ENCODE peak calls at places on chromosome 5, in four cellular contexts. P, S, E and O are unnamed samples.

GRCh38 chr5:150515446-150515845 is 7.5 kb downstream of the NDST1 start:
- DNase-seq in P (peak; percentile 81), S (no peak), E (peak; percentile 72), O (no peak)

GRCh38 chr5:141369994-141370848 is at the start of gene PCDHGB3:
- DNase-seq in P (peak; percentile 54), S (peak; percentile 46), E (peak; percentile 73), O (no peak)

GRCh38 chr5:36177715-36178556 is 26.0 kb downstream of the SKP2 start:
- DNase-seq in P (peak; percentile 63), S (no peak), E (peak; percentile 67), O (no peak)

GRCh38 chr5:181246276-181247050 is 2.8 kb upstream of the RACK1 start:
- DNase-seq in P (peak; percentile 87), S (peak; percentile 95), E (peak; percentile 87), O (peak; percentile 37)

GRCh38 chr5:151075698-151076331 is 5.0 kb downstream of the TNIP1 start:
- DNase-seq in P (no peak), S (peak; percentile 23), E (peak; percentile 71), O (no peak)

GRCh38 chr5:3656803-3657202 is 61.2 kb downstream of the IRX1 start:
- DNase-seq in P (no peak), S (no peak), E (no peak), O (no peak)

GRCh38 chr5:160188151-160188967 is 40.9 kb upstream of the FABP6 start:
- DNase-seq in P (peak; percentile 88), S (peak; percentile 66), E (peak; percentile 69), O (no peak)

GRCh38 chr5:167634432-167634831 is 657.0 kb upstream of the WWC1 start:
- DNase-seq in P (peak; percentile 92), S (no peak), E (peak; percentile 60), O (peak; percentile 87)

GRCh38 chr5:131536211-131536826 is 98.7 kb downstream of the RAPGEF6 start:
- DNase-seq in P (peak; percentile 38), S (no peak), E (peak; percentile 77), O (no peak)

GRCh38 chr5:76715734-76716455 is at the start of gene F2R:
- DNase-seq in P (peak; percentile 60), S (peak; percentile 76), E (peak; percentile 82), O (no peak)

GRCh38 chr5:67003906-67004729 is 192.5 kb downstream of the CD180 start:
- DNase-seq in P (peak; percentile 83), S (peak; percentile 93), E (peak; percentile 89), O (peak; percentile 32)

GRCh38 chr5:81017320-81017719 is 57.2 kb downstream of the RASGRF2 start:
- DNase-seq in P (no peak), S (no peak), E (no peak), O (no peak)

GRCh38 chr5:81428866-81429265 is 34.9 kb upstream of the ACOT12 start:
- DNase-seq in P (no peak), S (no peak), E (peak; percentile 29), O (no peak)

GRCh38 chr5:121273818-121274433 is 577.8 kb upstream of the FTMT start:
- DNase-seq in P (peak; percentile 29), S (no peak), E (peak; percentile 95), O (peak; percentile 13)

DNA sequence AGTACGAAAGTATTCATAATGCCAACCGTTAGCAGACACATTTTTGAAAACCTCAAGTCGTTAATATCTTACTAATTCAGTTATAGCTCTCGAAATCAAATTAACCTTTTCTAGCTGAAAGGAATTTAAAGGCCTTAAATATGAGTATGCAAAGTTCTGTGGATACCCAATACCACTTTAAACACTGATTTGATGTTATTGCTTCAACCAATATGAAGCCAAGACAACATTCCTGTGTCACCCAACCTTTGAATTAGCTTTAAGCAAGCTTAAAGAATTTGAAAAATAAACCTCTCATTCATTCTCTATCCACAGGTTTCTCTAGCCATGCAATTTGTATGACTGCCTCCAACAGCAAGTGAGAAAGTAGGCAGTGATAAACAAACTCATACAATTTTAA is 204.4 kb downstream of the MCTP1 start:
- DNase-seq in P (no peak), S (no peak), E (peak; percentile 30), O (no peak)
- H3K4me3 ChIP-seq in P (peak overlapping the region; percentile 8), S (no peak overlapping the region), E (peak overlapping the region; percentile 60), O (no peak overlapping the region)

GRCh38 chr5:38556599-38557308 is at the start of gene LIFR:
- DNase-seq in P (peak; percentile 85), S (peak; percentile 64), E (peak; percentile 83), O (peak; percentile 13)

GRCh38 chr5:38555354-38556114 is 912 bp downstream of the LIFR start:
- DNase-seq in P (no peak), S (no peak), E (no peak), O (no peak)

GRCh38 chr5:38557792-38558191 is 1.3 kb upstream of the LIFR start:
- DNase-seq in P (no peak), S (no peak), E (no peak), O (no peak)

GRCh38 chr5:38556115-38556598 is 289 bp downstream of the LIFR start:
- DNase-seq in P (no peak), S (peak; percentile 28), E (no peak), O (no peak)

DNA sequence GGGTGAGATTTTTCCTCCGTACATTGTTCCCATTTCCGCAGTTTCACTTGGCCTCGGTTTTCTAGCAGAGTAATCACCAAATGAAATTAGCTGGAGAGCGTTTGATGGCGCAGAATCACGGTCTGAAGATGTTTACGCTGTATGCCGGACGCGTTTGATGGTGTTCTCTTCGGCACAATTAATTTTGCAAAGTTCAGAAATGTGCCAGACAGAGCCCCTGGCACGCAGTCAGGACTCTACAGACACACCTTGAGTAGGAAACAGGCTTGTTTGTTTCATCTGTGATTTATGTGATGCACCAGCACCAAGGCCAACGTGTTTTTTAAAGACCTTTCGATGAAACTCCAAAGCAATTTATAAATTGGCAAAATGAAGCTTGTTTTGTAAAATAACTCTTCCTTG is 864 bp upstream of the LIFR start:
- DNase-seq in P (no peak), S (no peak), E (no peak), O (no peak)
- H3K4me3 ChIP-seq in P (peak overlapping the region; percentile 85), S (no peak overlapping the region), E (peak overlapping the region; percentile 81), O (peak overlapping the region; percentile 84)

GRCh38 chr5:51378415-51378777 is 4.9 kb upstream of the ISL1 start:
- DNase-seq in P (no peak), S (no peak), E (no peak), O (no peak)
- H3K4me3 ChIP-seq in P (no peak overlapping the region), S (no peak overlapping the region), E (no peak overlapping the region), O (peak overlapping the region; percentile 35)

GRCh38 chr5:148376198-148376597 is 7.6 kb upstream of the FBXO38 start:
- DNase-seq in P (peak; percentile 49), S (no peak), E (no peak), O (no peak)

GRCh38 chr5:148379340-148379739 is 4.4 kb upstream of the FBXO38 start:
- DNase-seq in P (no peak), S (no peak), E (no peak), O (no peak)

GRCh38 chr5:148374693-148375360 is 8.9 kb upstream of the FBXO38 start:
- DNase-seq in P (peak; percentile 80), S (no peak), E (peak; percentile 79), O (no peak)

GRCh38 chr5:148381906-148382305 is 1.9 kb upstream of the FBXO38 start:
- DNase-seq in P (no peak), S (no peak), E (no peak), O (no peak)

GRCh38 chr5:148378670-148379069 is 5.1 kb upstream of the FBXO38 start:
- DNase-seq in P (no peak), S (no peak), E (no peak), O (no peak)
- H3K4me3 ChIP-seq in P (no peak overlapping the region), S (no peak overlapping the region), E (no peak overlapping the region), O (no peak overlapping the region)

DNA sequence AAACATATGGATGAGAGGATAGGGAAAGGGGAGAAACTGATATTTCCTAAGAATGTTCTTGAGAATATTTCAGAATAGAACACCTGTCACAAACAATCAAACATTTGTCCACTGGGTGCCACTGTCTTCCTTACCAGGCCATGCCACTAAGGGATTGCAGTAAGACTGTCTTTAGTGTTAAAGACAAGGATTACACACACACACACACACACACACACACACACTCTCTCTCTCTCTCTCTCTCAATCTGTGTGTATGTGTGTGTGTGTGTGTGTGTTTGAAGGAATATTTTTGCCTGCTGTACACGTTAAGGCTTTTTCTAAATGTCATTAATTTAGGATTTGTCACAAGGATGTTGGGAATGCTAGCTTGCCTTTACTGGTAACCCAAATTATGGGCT is 54.4 kb downstream of the CCDC192 start:
- DNase-seq in P (peak; percentile 42), S (no peak), E (peak; percentile 84), O (no peak)
- H3K4me3 ChIP-seq in P (no peak overlapping the region), S (no peak overlapping the region), E (no peak overlapping the region), O (no peak overlapping the region)

GRCh38 chr5:177362102-177362868 is 4.6 kb downstream of the RGS14 start:
- DNase-seq in P (no peak), S (no peak), E (no peak), O (no peak)

GRCh38 chr5:177364159-177364962 is 6.6 kb downstream of the RGS14 start:
- DNase-seq in P (no peak), S (peak; percentile 23), E (no peak), O (no peak)

GRCh38 chr5:177362871-177363507 is 5.3 kb downstream of the RGS14 start:
- DNase-seq in P (peak; percentile 37), S (peak; percentile 86), E (peak; percentile 18), O (no peak)

GRCh38 chr5:177361418-177362101 is 3.8 kb downstream of the RGS14 start:
- DNase-seq in P (no peak), S (peak; percentile 39), E (no peak), O (no peak)

DNA sequence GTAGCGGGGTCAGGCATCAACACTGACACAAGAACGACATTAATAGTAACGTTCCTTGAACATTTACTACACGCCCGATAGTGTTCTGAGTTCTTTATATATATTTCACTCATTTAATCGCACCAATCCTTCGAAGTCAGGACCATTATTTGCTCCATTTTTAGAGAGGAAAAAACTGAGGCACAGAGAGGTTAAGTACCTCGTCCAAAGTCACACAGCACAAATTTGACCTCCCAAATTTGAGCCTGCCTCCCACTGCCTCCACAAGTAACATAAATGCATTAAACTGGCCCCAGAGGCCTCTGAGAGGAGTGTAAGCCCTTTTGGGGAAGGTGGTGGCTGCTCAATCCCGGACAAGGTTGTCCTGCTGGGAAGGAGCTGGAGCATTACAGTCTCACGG is 5.8 kb downstream of the RGS14 start:
- DNase-seq in P (no peak), S (peak; percentile 11), E (no peak), O (no peak)
- H3K4me3 ChIP-seq in P (peak overlapping the region; percentile 57), S (no peak overlapping the region), E (peak overlapping the region; percentile 45), O (no peak overlapping the region)

DNA sequence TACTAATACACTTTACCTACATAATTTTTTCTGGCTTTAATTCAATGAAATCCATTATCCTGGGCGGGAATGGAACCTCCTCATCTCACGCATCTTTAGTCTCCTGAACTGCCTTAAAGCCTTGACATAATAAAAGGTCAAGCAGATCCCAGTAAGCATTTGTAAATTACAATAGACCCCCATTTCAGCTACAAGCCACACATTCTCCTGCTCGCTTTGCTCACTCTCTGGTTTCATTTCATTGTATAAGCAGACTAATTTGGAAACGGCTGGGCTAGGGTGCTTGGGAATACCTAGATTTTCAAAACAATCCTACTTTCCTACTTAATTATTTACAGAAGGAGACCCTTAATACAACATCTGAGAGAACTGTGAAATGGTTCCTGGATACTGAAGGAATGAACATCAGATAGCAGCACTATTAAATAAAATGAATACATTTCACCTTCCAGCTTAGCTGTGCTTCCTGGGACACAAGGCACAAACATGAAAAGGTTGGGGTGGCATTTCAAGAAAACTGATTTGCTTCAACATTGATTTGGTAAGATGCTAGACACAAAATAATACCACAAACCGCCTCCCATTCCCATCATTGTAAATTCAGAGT is 1.5 kb downstream of the JAKMIP2 start:
- DNase-seq in P (no peak), S (no peak), E (no peak), O (no peak)
- H3K4me3 ChIP-seq in P (no peak overlapping the region), S (no peak overlapping the region), E (no peak overlapping the region), O (no peak overlapping the region)